ENCODE peak calls at places on chromosomes 16 and 17, in six cellular contexts. H, C, X, P, O and F are unnamed samples.

GRCh38 chr16:1158456-1159324 is 5.8 kb downstream of the CACNA1H start:
- DNase-seq in O (no peak), H (no peak), C (peak), X (no peak), P (no peak), F (no peak)

GRCh38 chr16:20898938-20899502 is 1.1 kb downstream of the DCUN1D3 start:
- DNase-seq in P (no peak), O (no peak), H (no peak), X (peak), C (no peak), F (no peak)

GRCh38 chr16:59733321-59733720 is 999.2 kb upstream of the GOT2 start:
- DNase-seq in H (no peak), C (no peak), O (no peak), X (no peak), P (no peak), F (no peak)

GRCh38 chr16:47461598-47462266 is 601 bp downstream of the PHKB start:
- DNase-seq in X (peak), C (peak), P (no peak), H (peak), O (no peak), F (no peak)

GRCh38 chr17:36674278-36674650 is 72.9 kb downstream of the MRM1 start:
- DNase-seq in X (peak), O (no peak), P (no peak), C (peak), H (no peak), F (no peak)

GRCh38 chr16:11235703-11235991 is 20.4 kb downstream of the SOCS1 start:
- DNase-seq in P (peak), O (no peak), C (peak), X (no peak), H (no peak), F (peak)

GRCh38 chr17:74779948-74780400 is 3.8 kb upstream of the NAT9 start:
- DNase-seq in P (peak), X (no peak), O (no peak), C (peak), H (no peak), F (no peak)

GRCh38 chr16:88323041-88323440 is 59.7 kb upstream of the ZNF469 start:
- DNase-seq in C (no peak), X (no peak), O (no peak), H (no peak), P (no peak), F (no peak)

GRCh38 chr17:42779942-42780815 is at the start of gene WNK4:
- DNase-seq in O (no peak), C (peak), P (peak), X (peak), H (no peak), F (no peak)

GRCh38 chr16:66581246-66581952 is 2.1 kb downstream of the CMTM2 start:
- DNase-seq in O (no peak), X (no peak), C (no peak), H (no peak), P (no peak), F (no peak)

GRCh38 chr16:4496305-4496704 is 20.1 kb downstream of the HMOX2 start:
- DNase-seq in H (no peak), X (peak), P (no peak), O (no peak), C (no peak), F (no peak)

GRCh38 chr17:41687828-41688640 is 651 bp upstream of the EIF1 start:
- DNase-seq in C (peak), P (peak), X (peak), H (no peak), O (no peak), F (peak)

GRCh38 chr16:83533193-83533592 is 274.6 kb upstream of the HSBP1 start:
- DNase-seq in P (no peak), X (peak), C (no peak), O (no peak), H (no peak), F (no peak)

GRCh38 chr17:19244796-19245195 is 7.6 kb downstream of the EPN2 start:
- DNase-seq in C (no peak), O (no peak), H (no peak), P (no peak), X (no peak), F (no peak)

GRCh38 chr16:11390573-11391495 is 45.6 kb downstream of the RMI2 start:
- DNase-seq in O (no peak), X (no peak), H (no peak), P (no peak), C (no peak), F (no peak)

GRCh38 chr16:13483121-13483520 is 436.8 kb upstream of the ERCC4 start:
- DNase-seq in O (no peak), X (no peak), P (no peak), C (no peak), H (no peak), F (no peak)

GRCh38 chr16:3175157-3176153 is 12.5 kb upstream of the OR1F1 start:
- DNase-seq in C (no peak), P (no peak), H (peak), O (no peak), X (peak), F (no peak)

GRCh38 chr17:74658620-74659019 is 35.1 kb upstream of the CD300E start:
- DNase-seq in O (no peak), P (no peak), X (no peak), C (no peak), H (no peak), F (no peak)

GRCh38 chr16:48632137-48632774 is 22.3 kb upstream of the N4BP1 start:
- DNase-seq in X (no peak), H (no peak), C (no peak), O (no peak), P (peak), F (peak)

GRCh38 chr17:74737299-74738050 is 419 bp downstream of the RAB37 start:
- DNase-seq in H (peak), C (peak), P (no peak), O (no peak), X (no peak), F (peak)

GRCh38 chr16:52526429-52526828 is 20.5 kb downstream of the TOX3 start:
- DNase-seq in C (no peak), O (no peak), X (no peak), H (no peak), P (no peak), F (no peak)

GRCh38 chr17:40956401-40957254 is 10.1 kb downstream of the KRT39 start:
- DNase-seq in C (no peak), O (no peak), P (no peak), X (peak), H (no peak), F (no peak)